ENCODE peak calls at places on chromosomes 1 and 21, in ten cellular contexts. H is pancreas, G is right cardiac atrium, A is upper lobe of left lung, D is DND-41, N is K562, P is A549, K is foreskin keratinocyte, R is heart right ventricle, U is HCT116. L is an unnamed sample.

GRCh38 chr1:48493970-48494769 is 22.2 kb upstream of the SPATA6 start:
- ATAC-seq in R (peak; percentile 49), D (no peak), N (no peak), P (no peak), A (peak; percentile 31), U (no peak), K (peak; percentile 2), G (peak; percentile 69), H (peak; percentile 43), L (peak; percentile 77)

GRCh38 chr21:43368685-43369084 is 58.2 kb downstream of the SIK1 start:
- ATAC-seq in N (no peak), P (no peak), K (no peak), U (no peak), R (no peak), H (no peak), G (no peak), A (no peak), D (no peak), L (no peak)

GRCh38 chr1:200665851-200666250 is 3.9 kb downstream of the DDX59 start:
- ATAC-seq in A (no peak), D (no peak), R (no peak), P (no peak), G (no peak), U (no peak), K (no peak), N (no peak), H (no peak), L (no peak)

GRCh38 chr21:32335601-32336575 is 37.2 kb downstream of the MRAP start:
- ATAC-seq in N (no peak), R (peak; percentile 28), G (peak; percentile 58), A (no peak), U (no peak), K (no peak), H (no peak), P (no peak), D (no peak), L (no peak)

GRCh38 chr1:158169105-158169504 is 11.6 kb upstream of the CD1D start:
- ATAC-seq in P (no peak), R (no peak), N (no peak), U (no peak), H (no peak), K (no peak), G (no peak), A (no peak), D (no peak), L (no peak)

GRCh38 chr1:204870165-204870912 is at the start of gene NFASC:
- ATAC-seq in H (no peak), K (no peak), U (no peak), D (no peak), A (no peak), N (no peak), G (no peak), R (no peak), P (no peak), L (no peak)

GRCh38 chr1:220487297-220487820 is 40.6 kb upstream of the MARK1 start:
- ATAC-seq in A (no peak), K (peak; percentile 94), G (no peak), D (no peak), H (peak; percentile 88), P (peak; percentile 50), N (peak; percentile 54), R (no peak), U (peak; percentile 30), L (no peak)

GRCh38 chr1:205381305-205381704 is 24.6 kb upstream of the KLHDC8A start:
- ATAC-seq in N (no peak), R (no peak), H (peak; percentile 35), P (no peak), A (no peak), D (no peak), U (no peak), G (no peak), K (no peak), L (no peak)

GRCh38 chr1:45211061-45211460 is 4.7 kb upstream of the ZSWIM5 start:
- ATAC-seq in G (no peak), U (no peak), K (no peak), N (no peak), P (no peak), H (no peak), A (no peak), R (no peak), D (no peak), L (no peak)

GRCh38 chr1:209835782-209836298 is 8.1 kb downstream of the UTP25 start:
- ATAC-seq in R (no peak), P (no peak), K (no peak), H (no peak), D (no peak), U (no peak), A (no peak), N (no peak), G (no peak), L (no peak)

GRCh38 chr1:205943245-205943644 is at the start of gene SLC26A9:
- ATAC-seq in A (no peak), P (no peak), N (no peak), K (no peak), D (no peak), H (no peak), G (no peak), U (no peak), R (no peak), L (no peak)

GRCh38 chr1:208300084-208300770 is 56.0 kb upstream of the PLXNA2 start:
- ATAC-seq in U (no peak), H (no peak), N (no peak), P (no peak), A (no peak), R (no peak), G (no peak), D (no peak), K (no peak), L (no peak)

GRCh38 chr21:42289926-42290325 is 25.3 kb downstream of the TFF3 start:
- ATAC-seq in G (no peak), D (no peak), R (no peak), K (no peak), U (no peak), H (no peak), P (no peak), A (no peak), N (no peak), L (no peak)

GRCh38 chr1:246573481-246573880 is 7.2 kb downstream of the CNST start:
- ATAC-seq in A (no peak), U (no peak), D (no peak), N (no peak), P (no peak), H (no peak), R (no peak), G (peak; percentile 32), K (no peak), L (peak; percentile 54)
- H3K4me1 ChIP-seq in A (peaks cover 34% of the 10 kb centered on the region), U (no peaks in the 10 kb centered on the region), D (peaks cover 11% of the 10 kb centered on the region), N (peaks cover 62% of the 10 kb centered on the region), P (no peaks in the 10 kb centered on the region), H (no peaks in the 10 kb centered on the region), R (peaks cover 47% of the 10 kb centered on the region), G (no peaks in the 10 kb centered on the region), K (no peaks in the 10 kb centered on the region), L (peaks cover 10% of the 10 kb centered on the region)

DNA sequence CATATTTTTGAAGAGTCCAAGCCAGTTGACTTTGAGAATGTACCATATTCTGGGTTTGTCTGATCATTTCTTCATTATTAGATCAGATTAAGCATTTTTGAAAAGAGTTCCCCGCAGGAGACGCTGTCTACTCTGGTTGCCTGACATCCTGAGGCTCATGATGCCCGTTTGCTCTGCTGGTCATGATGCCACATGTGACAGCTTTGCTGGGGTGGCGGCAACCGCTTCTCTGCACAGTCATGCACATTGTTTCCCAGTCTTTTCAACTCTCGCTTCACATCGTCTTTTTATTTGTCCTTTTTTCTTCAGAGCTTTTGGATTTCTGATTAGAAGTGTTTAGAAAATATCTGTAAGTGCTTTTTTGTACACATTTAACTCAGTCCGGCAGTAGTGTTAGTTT is 90.7 kb downstream of the ST6GALNAC5 start:
- ATAC-seq in G (no peak), K (no peak), R (no peak), N (no peak), H (no peak), P (no peak), U (no peak), D (no peak), A (no peak), L (no peak)
- H3K4me1 ChIP-seq in G (no peaks in the 10 kb centered on the region), K (peaks cover 5% of the 10 kb centered on the region), R (no peaks in the 10 kb centered on the region), N (no peaks in the 10 kb centered on the region), H (no peaks in the 10 kb centered on the region), P (no peaks in the 10 kb centered on the region), U (no peaks in the 10 kb centered on the region), D (no peaks in the 10 kb centered on the region), A (no peaks in the 10 kb centered on the region), L (no peaks in the 10 kb centered on the region)

GRCh38 chr1:202227273-202227672 is 33.7 kb downstream of the LGR6 start:
- ATAC-seq in H (no peak), P (no peak), K (no peak), R (no peak), D (peak; percentile 35), N (peak; percentile 30), A (no peak), G (no peak), U (no peak), L (no peak)
- H3K4me1 ChIP-seq in H (no peaks in the 10 kb centered on the region), P (peaks cover 19% of the 10 kb centered on the region), K (peaks cover 26% of the 10 kb centered on the region), R (no peaks in the 10 kb centered on the region), D (no peaks in the 10 kb centered on the region), N (no peaks in the 10 kb centered on the region), A (no peaks in the 10 kb centered on the region), G (peaks cover 7% of the 10 kb centered on the region), U (peaks cover 8% of the 10 kb centered on the region), L (no peaks in the 10 kb centered on the region)

GRCh38 chr1:57549280-57549679 is 125.4 kb upstream of the DAB1 start:
- ATAC-seq in K (no peak), A (no peak), U (no peak), P (no peak), G (no peak), N (no peak), R (no peak), H (no peak), D (no peak), L (no peak)

GRCh38 chr1:57550092-57550491 is 126.2 kb upstream of the DAB1 start:
- ATAC-seq in K (peak; percentile 32), H (no peak), U (no peak), R (no peak), D (peak; percentile 45), A (no peak), G (no peak), P (no peak), N (no peak), L (no peak)

GRCh38 chr1:57551476-57551875 is 127.6 kb upstream of the DAB1 start:
- ATAC-seq in D (no peak), G (no peak), H (no peak), N (no peak), K (no peak), U (no peak), R (no peak), A (no peak), P (no peak), L (no peak)

GRCh38 chr1:57553666-57554065 is 129.8 kb upstream of the DAB1 start:
- ATAC-seq in N (no peak), D (no peak), G (no peak), U (no peak), H (no peak), P (no peak), A (no peak), R (no peak), K (no peak), L (no peak)
- H3K4me1 ChIP-seq in N (no peaks in the 10 kb centered on the region), D (no peaks in the 10 kb centered on the region), G (no peaks in the 10 kb centered on the region), U (no peaks in the 10 kb centered on the region), H (no peaks in the 10 kb centered on the region), P (no peaks in the 10 kb centered on the region), A (no peaks in the 10 kb centered on the region), R (no peaks in the 10 kb centered on the region), K (no peaks in the 10 kb centered on the region), L (no peaks in the 10 kb centered on the region)

GRCh38 chr1:35188578-35189392 is 4.2 kb downstream of the SFPQ start:
- ATAC-seq in A (no peak), G (no peak), H (no peak), K (no peak), N (no peak), R (no peak), D (no peak), P (no peak), U (no peak), L (no peak)
- H3K4me1 ChIP-seq in A (peaks cover 43% of the 10 kb centered on the region), G (peaks cover 8% of the 10 kb centered on the region), H (peaks cover 22% of the 10 kb centered on the region), K (no peaks in the 10 kb centered on the region), N (peaks cover 24% of the 10 kb centered on the region), R (peaks cover 58% of the 10 kb centered on the region), D (peaks cover 76% of the 10 kb centered on the region), P (peaks cover 58% of the 10 kb centered on the region), U (peaks cover 8% of the 10 kb centered on the region), L (peaks cover 81% of the 10 kb centered on the region)